ENCODE peak calls at places on chromosome 19, in six cellular contexts. X is thoracic aorta, B is mesenchymal stem cell, D is epithelial cell of esophagus, J is HepG2, L is right cardiac atrium. O is an unnamed sample.

GRCh38 chr19:7419777-7420439 is 68.9 kb downstream of the PEX11G start:
- DNase-seq in X (no peak), B (no peak), D (no peak), J (no peak), L (no peak), O (no peak)

GRCh38 chr19:29942404-29943261 is 594 bp downstream of the URI1 start:
- DNase-seq in X (no peak), B (peak; percentile 53), D (peak; percentile 64), J (peak; percentile 43), L (peak; percentile 66), O (no peak)

GRCh38 chr19:58535857-58536256 is 8.0 kb upstream of the TRIM28 start:
- DNase-seq in X (no peak), B (no peak), D (no peak), J (no peak), L (no peak), O (no peak)

GRCh38 chr19:9431475-9431874 is 3.9 kb downstream of the ZNF266 start:
- DNase-seq in X (no peak), B (peak; percentile 39), D (peak; percentile 53), J (no peak), L (peak; percentile 16), O (no peak)

GRCh38 chr19:8342684-8343482 is at the start of gene KANK3:
- DNase-seq in X (peak; percentile 60), B (peak; percentile 95), D (peak; percentile 97), J (peak; percentile 90), L (peak; percentile 99), O (peak; percentile 97)

GRCh38 chr19:17243854-17244617 is 1.7 kb downstream of the NR2F6 start:
- DNase-seq in X (no peak), B (peak; percentile 54), D (no peak), J (peak; percentile 51), L (peak; percentile 83), O (no peak)

GRCh38 chr19:41928221-41928683 is at the start of gene ERFL:
- DNase-seq in X (no peak), B (no peak), D (no peak), J (no peak), L (no peak), O (no peak)

GRCh38 chr19:13118424-13119193 is 545 bp downstream of the NACC1 start:
- DNase-seq in X (no peak), B (peak; percentile 37), D (peak; percentile 60), J (peak; percentile 50), L (peak; percentile 48), O (no peak)

GRCh38 chr19:1959928-1960589 is 19.1 kb downstream of the CSNK1G2 start:
- DNase-seq in X (no peak), B (no peak), D (no peak), J (no peak), L (no peak), O (no peak)

GRCh38 chr19:6103217-6103644 is 7.1 kb downstream of the RFX2 start:
- DNase-seq in X (peak; percentile 84), B (peak; percentile 38), D (peak; percentile 100), J (no peak), L (peak; percentile 78), O (peak; percentile 98)

GRCh38 chr19:58575183-58576041 is 2.3 kb upstream of the MZF1 start:
- DNase-seq in X (peak; percentile 71), B (peak; percentile 97), D (peak; percentile 91), J (peak; percentile 83), L (peak; percentile 94), O (peak; percentile 95)

GRCh38 chr19:39165857-39166256 is 30.9 kb upstream of the NCCRP1 start:
- DNase-seq in X (no peak), B (no peak), D (no peak), J (no peak), L (no peak), O (no peak)

GRCh38 chr19:39166571-39167391 is 30.0 kb upstream of the NCCRP1 start:
- DNase-seq in X (no peak), B (no peak), D (peak; percentile 67), J (peak; percentile 49), L (peak; percentile 84), O (no peak)

GRCh38 chr19:39168258-39169142 is 28.3 kb upstream of the NCCRP1 start:
- DNase-seq in X (no peak), B (no peak), D (no peak), J (no peak), L (no peak), O (no peak)

GRCh38 chr19:39169143-39169810 is 27.5 kb upstream of the NCCRP1 start:
- DNase-seq in X (no peak), B (no peak), D (no peak), J (no peak), L (no peak), O (no peak)

GRCh38 chr19:39167461-39168257 is 29.1 kb upstream of the NCCRP1 start:
- DNase-seq in X (no peak), B (no peak), D (peak; percentile 76), J (no peak), L (no peak), O (no peak)
- H3K4me3 ChIP-seq in X (no peak overlapping the region), B (no peak overlapping the region), D (peak overlapping the region; percentile 29), J (no peak overlapping the region), L (no peak overlapping the region), O (no peak overlapping the region)

GRCh38 chr19:34215666-34216038 is 38.7 kb upstream of the GARRE1 start:
- DNase-seq in X (no peak), B (no peak), D (no peak), J (no peak), L (no peak), O (no peak)

GRCh38 chr19:34217952-34218817 is 36.2 kb upstream of the GARRE1 start:
- DNase-seq in X (no peak), B (peak; percentile 92), D (peak; percentile 81), J (no peak), L (no peak), O (no peak)

GRCh38 chr19:34220472-34221063 is 33.8 kb upstream of the GARRE1 start:
- DNase-seq in X (peak; percentile 47), B (peak; percentile 74), D (peak; percentile 70), J (peak; percentile 67), L (peak; percentile 55), O (no peak)

GRCh38 chr19:34222386-34222785 is 32.0 kb upstream of the GARRE1 start:
- DNase-seq in X (no peak), B (no peak), D (no peak), J (no peak), L (no peak), O (no peak)

DNA sequence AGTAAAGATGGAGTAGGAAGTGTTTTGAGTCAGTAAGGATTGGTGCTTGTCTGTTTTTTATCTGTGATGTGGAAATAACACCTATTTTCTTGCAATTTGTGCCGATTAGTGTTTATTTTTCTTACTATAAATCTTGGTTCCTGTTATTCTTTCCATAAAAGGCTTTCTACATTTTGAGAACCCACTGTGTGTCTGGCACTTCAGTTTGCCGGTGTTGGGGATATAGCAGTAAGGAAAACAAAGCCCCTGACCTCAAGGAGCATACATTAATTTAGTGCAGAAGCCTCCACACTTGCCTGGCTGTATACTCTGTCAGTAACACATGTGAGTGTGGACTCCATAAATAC is 35.6 kb upstream of the GARRE1 start:
- DNase-seq in X (no peak), B (no peak), D (no peak), J (no peak), L (no peak), O (no peak)
- H3K4me3 ChIP-seq in X (no peak overlapping the region), B (no peak overlapping the region), D (no peak overlapping the region), J (no peak overlapping the region), L (no peak overlapping the region), O (no peak overlapping the region)

DNA sequence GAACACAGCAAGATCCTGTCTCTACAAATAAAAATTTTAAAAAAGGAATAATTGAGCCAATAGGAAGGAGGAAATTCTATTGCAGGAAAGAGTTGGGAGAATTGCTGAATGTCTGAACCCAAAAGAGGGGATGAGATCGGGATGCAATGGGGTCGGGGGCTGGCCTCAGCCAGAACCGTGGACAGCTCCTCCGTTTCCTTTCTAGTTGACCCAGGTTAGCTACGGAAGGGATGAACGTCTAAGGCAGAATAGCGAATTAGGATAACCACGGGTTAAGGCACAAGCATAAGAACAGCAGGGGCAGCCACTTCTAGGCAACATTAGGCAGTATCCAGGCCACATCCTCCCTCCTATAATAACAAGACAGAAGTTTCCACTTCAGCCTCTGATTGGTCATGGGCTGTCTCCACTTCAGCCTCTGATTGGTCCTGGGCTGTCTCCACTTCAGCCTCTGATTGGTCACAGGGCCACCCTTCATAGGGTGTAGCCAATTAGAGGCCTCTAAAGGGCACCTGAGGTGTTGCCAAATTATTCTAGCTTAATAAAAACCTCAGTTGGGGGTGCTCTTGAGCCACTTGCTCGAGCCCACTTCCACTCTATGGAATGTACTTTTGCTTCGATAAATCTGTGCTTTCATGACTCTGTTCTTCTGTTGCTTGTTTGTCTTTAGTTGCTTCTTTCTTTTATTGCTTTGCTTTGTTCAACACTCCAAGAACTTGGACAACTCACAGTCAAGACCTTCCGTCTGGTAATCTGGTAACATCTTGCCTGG is 24.9 kb upstream of the TPM4 start:
- DNase-seq in X (no peak), B (no peak), D (no peak), J (no peak), L (no peak), O (no peak)
- H3K4me3 ChIP-seq in X (no peak overlapping the region), B (no peak overlapping the region), D (no peak overlapping the region), J (no peak overlapping the region), L (no peak overlapping the region), O (no peak overlapping the region)

GRCh38 chr19:50332264-50333038 is 3.3 kb upstream of the KCNC3 start:
- DNase-seq in X (no peak), B (no peak), D (no peak), J (no peak), L (no peak), O (no peak)

GRCh38 chr19:50332014-50332263 is 2.8 kb upstream of the KCNC3 start:
- DNase-seq in X (no peak), B (no peak), D (no peak), J (no peak), L (no peak), O (no peak)

GRCh38 chr19:50333737-50334617 is 4.8 kb upstream of the KCNC3 start:
- DNase-seq in X (no peak), B (peak; percentile 23), D (peak; percentile 55), J (no peak), L (peak; percentile 72), O (no peak)

GRCh38 chr19:50333235-50333736 is 4.1 kb upstream of the KCNC3 start:
- DNase-seq in X (peak; percentile 56), B (peak; percentile 41), D (peak; percentile 81), J (peak; percentile 72), L (peak; percentile 92), O (no peak)

GRCh38 chr19:50334741-50335421 is 5.7 kb upstream of the KCNC3 start:
- DNase-seq in X (no peak), B (no peak), D (no peak), J (no peak), L (no peak), O (no peak)
- H3K4me3 ChIP-seq in X (no peak overlapping the region), B (no peak overlapping the region), D (no peak overlapping the region), J (no peak overlapping the region), L (no peak overlapping the region), O (no peak overlapping the region)

GRCh38 chr19:10815969-10816635 is 19.9 kb downstream of the TMED1 start:
- DNase-seq in X (no peak), B (no peak), D (no peak), J (no peak), L (no peak), O (no peak)
- H3K4me3 ChIP-seq in X (peak overlapping the region; percentile 75), B (peak overlapping the region; percentile 94), D (no peak overlapping the region), J (no peak overlapping the region), L (no peak overlapping the region), O (peak overlapping the region; percentile 53)

DNA sequence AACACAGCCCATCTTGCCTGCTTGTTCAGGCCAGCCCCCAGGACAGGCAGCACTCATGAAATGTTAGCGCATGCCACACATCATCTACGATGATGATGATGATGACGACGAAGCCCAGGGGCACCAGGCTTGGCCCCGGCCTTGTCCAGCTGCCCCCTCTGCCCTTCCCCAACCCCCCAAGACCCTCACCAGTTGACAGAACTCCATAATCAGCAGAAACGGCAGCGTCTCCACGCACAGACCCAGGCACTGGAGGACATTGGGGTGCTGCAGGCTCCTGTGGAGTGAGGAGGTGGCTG is 9.0 kb downstream of the LMTK3 start:
- DNase-seq in X (no peak), B (no peak), D (no peak), J (no peak), L (no peak), O (peak; percentile 67)
- H3K4me3 ChIP-seq in X (no peak overlapping the region), B (no peak overlapping the region), D (peak overlapping the region; percentile 38), J (no peak overlapping the region), L (no peak overlapping the region), O (no peak overlapping the region)

O was measured in coronary artery.